ENCODE peak calls at places on chromosomes 1 and 21, in nine cellular contexts. One of them, this sample, is unnamed.

GRCh38 chr1:79726911-79727310 is 720.4 kb upstream of the ADGRL4 start:
- DNase-seq in IMR-90: peak; percentile 29
- DNase-seq in breast epithelium: no peak
- DNase-seq in lower lobe of right lung: no peak
- DNase-seq in Peyer's patch: no peak
- DNase-seq in naive thymus-derived CD4-positive, alpha-beta T cell: no peak
- DNase-seq in Caco-2: no peak
- DNase-seq in AG04450: no peak
- DNase-seq in upper lobe of right lung: no peak
- DNase-seq in this sample: peak; percentile 26

GRCh38 chr1:34178072-34178471 is 1.4 kb downstream of the C1orf94 start:
- DNase-seq in IMR-90: no peak
- DNase-seq in breast epithelium: no peak
- DNase-seq in lower lobe of right lung: no peak
- DNase-seq in Peyer's patch: no peak
- DNase-seq in naive thymus-derived CD4-positive, alpha-beta T cell: no peak
- DNase-seq in Caco-2: no peak
- DNase-seq in AG04450: no peak
- DNase-seq in upper lobe of right lung: no peak
- DNase-seq in this sample: no peak

GRCh38 chr1:245932302-245932972 is 574.6 kb downstream of the SMYD3 start:
- DNase-seq in IMR-90: no peak
- DNase-seq in breast epithelium: no peak
- DNase-seq in lower lobe of right lung: no peak
- DNase-seq in Peyer's patch: no peak
- DNase-seq in naive thymus-derived CD4-positive, alpha-beta T cell: no peak
- DNase-seq in Caco-2: no peak
- DNase-seq in AG04450: no peak
- DNase-seq in upper lobe of right lung: no peak
- DNase-seq in this sample: no peak

GRCh38 chr1:53511933-53512806 is 53.0 kb downstream of the DMRTB1 start:
- DNase-seq in IMR-90: peak; percentile 72
- DNase-seq in breast epithelium: no peak
- DNase-seq in lower lobe of right lung: no peak
- DNase-seq in Peyer's patch: no peak
- DNase-seq in naive thymus-derived CD4-positive, alpha-beta T cell: no peak
- DNase-seq in Caco-2: no peak
- DNase-seq in AG04450: no peak
- DNase-seq in upper lobe of right lung: no peak
- DNase-seq in this sample: no peak

GRCh38 chr21:29115899-29116298 is 14.5 kb upstream of the MAP3K7CL start:
- DNase-seq in IMR-90: peak; percentile 11
- DNase-seq in breast epithelium: no peak
- DNase-seq in lower lobe of right lung: no peak
- DNase-seq in Peyer's patch: no peak
- DNase-seq in naive thymus-derived CD4-positive, alpha-beta T cell: no peak
- DNase-seq in Caco-2: no peak
- DNase-seq in AG04450: no peak
- DNase-seq in upper lobe of right lung: no peak
- DNase-seq in this sample: no peak

GRCh38 chr1:166273618-166274017 is 106.8 kb upstream of the FAM78B start:
- DNase-seq in IMR-90: no peak
- DNase-seq in breast epithelium: no peak
- DNase-seq in lower lobe of right lung: no peak
- DNase-seq in Peyer's patch: no peak
- DNase-seq in naive thymus-derived CD4-positive, alpha-beta T cell: no peak
- DNase-seq in Caco-2: no peak
- DNase-seq in AG04450: no peak
- DNase-seq in upper lobe of right lung: no peak
- DNase-seq in this sample: no peak

GRCh38 chr1:227744668-227745067 is 9.4 kb downstream of the SNAP47 start:
- DNase-seq in IMR-90: no peak
- DNase-seq in breast epithelium: no peak
- DNase-seq in lower lobe of right lung: no peak
- DNase-seq in Peyer's patch: no peak
- DNase-seq in naive thymus-derived CD4-positive, alpha-beta T cell: no peak
- DNase-seq in Caco-2: no peak
- DNase-seq in AG04450: no peak
- DNase-seq in upper lobe of right lung: no peak
- DNase-seq in this sample: no peak

GRCh38 chr1:114235956-114236355 is 82.3 kb upstream of the SYT6 start:
- DNase-seq in IMR-90: no peak
- DNase-seq in breast epithelium: no peak
- DNase-seq in lower lobe of right lung: no peak
- DNase-seq in Peyer's patch: no peak
- DNase-seq in naive thymus-derived CD4-positive, alpha-beta T cell: no peak
- DNase-seq in Caco-2: no peak
- DNase-seq in AG04450: no peak
- DNase-seq in upper lobe of right lung: no peak
- DNase-seq in this sample: no peak

GRCh38 chr1:73839922-73840321 is 358.1 kb downstream of the LRRIQ3 start:
- DNase-seq in IMR-90: no peak
- DNase-seq in breast epithelium: no peak
- DNase-seq in lower lobe of right lung: no peak
- DNase-seq in Peyer's patch: no peak
- DNase-seq in naive thymus-derived CD4-positive, alpha-beta T cell: no peak
- DNase-seq in Caco-2: no peak
- DNase-seq in AG04450: no peak
- DNase-seq in upper lobe of right lung: no peak
- DNase-seq in this sample: peak; percentile 4

GRCh38 chr1:19768321-19769210 is 31.1 kb downstream of the TMCO4 start:
- DNase-seq in IMR-90: no peak
- DNase-seq in breast epithelium: no peak
- DNase-seq in lower lobe of right lung: no peak
- DNase-seq in Peyer's patch: no peak
- DNase-seq in naive thymus-derived CD4-positive, alpha-beta T cell: no peak
- DNase-seq in Caco-2: no peak
- DNase-seq in AG04450: no peak
- DNase-seq in upper lobe of right lung: no peak
- DNase-seq in this sample: no peak

GRCh38 chr21:43303240-43304178 is 123.4 kb downstream of the SIK1 start:
- DNase-seq in IMR-90: no peak
- DNase-seq in breast epithelium: no peak
- DNase-seq in lower lobe of right lung: no peak
- DNase-seq in Peyer's patch: no peak
- DNase-seq in naive thymus-derived CD4-positive, alpha-beta T cell: no peak
- DNase-seq in Caco-2: no peak
- DNase-seq in AG04450: no peak
- DNase-seq in upper lobe of right lung: peak; percentile 46
- DNase-seq in this sample: no peak

GRCh38 chr1:116988908-116989307 is 12.7 kb upstream of the CD101 start:
- DNase-seq in IMR-90: no peak
- DNase-seq in breast epithelium: no peak
- DNase-seq in lower lobe of right lung: no peak
- DNase-seq in Peyer's patch: no peak
- DNase-seq in naive thymus-derived CD4-positive, alpha-beta T cell: no peak
- DNase-seq in Caco-2: no peak
- DNase-seq in AG04450: no peak
- DNase-seq in upper lobe of right lung: no peak
- DNase-seq in this sample: no peak

GRCh38 chr1:7922301-7922700 is 18.3 kb downstream of the TNFRSF9 start:
- DNase-seq in IMR-90: peak; percentile 57
- DNase-seq in breast epithelium: no peak
- DNase-seq in lower lobe of right lung: no peak
- DNase-seq in Peyer's patch: no peak
- DNase-seq in naive thymus-derived CD4-positive, alpha-beta T cell: no peak
- DNase-seq in Caco-2: no peak
- DNase-seq in AG04450: no peak
- DNase-seq in upper lobe of right lung: no peak
- DNase-seq in this sample: no peak

GRCh38 chr1:244841274-244841927 is 5.9 kb downstream of the COX20 start:
- DNase-seq in IMR-90: no peak
- DNase-seq in breast epithelium: no peak
- DNase-seq in lower lobe of right lung: no peak
- DNase-seq in Peyer's patch: no peak
- DNase-seq in naive thymus-derived CD4-positive, alpha-beta T cell: no peak
- DNase-seq in Caco-2: no peak
- DNase-seq in AG04450: no peak
- DNase-seq in upper lobe of right lung: no peak
- DNase-seq in this sample: no peak

DNA sequence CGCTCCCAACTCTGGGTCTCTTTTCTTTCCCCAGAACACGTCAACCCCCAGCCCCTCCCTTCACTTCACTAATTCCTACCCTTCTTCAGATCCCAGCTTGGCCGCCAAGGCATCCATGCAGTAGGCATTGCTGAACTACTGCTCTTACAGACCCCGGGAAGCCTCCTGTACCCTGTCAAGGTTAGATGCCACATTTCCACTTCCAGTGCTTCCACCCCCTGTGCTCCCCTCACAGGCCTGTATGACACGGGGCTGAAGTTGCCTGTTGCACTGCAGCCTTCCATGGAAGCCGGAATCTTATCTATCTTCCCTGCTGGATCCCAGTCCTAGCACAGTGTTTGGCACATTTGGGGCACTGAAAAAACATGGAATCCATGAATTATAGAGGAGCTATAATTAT is 99.0 kb upstream of the SOD1 start:
- DNase-seq in IMR-90: no peak
- DNase-seq in breast epithelium: no peak
- DNase-seq in lower lobe of right lung: no peak
- DNase-seq in Peyer's patch: no peak
- DNase-seq in naive thymus-derived CD4-positive, alpha-beta T cell: no peak
- DNase-seq in Caco-2: no peak
- DNase-seq in AG04450: no peak
- DNase-seq in upper lobe of right lung: peak; percentile 23
- DNase-seq in this sample: no peak
- H3K4me3 ChIP-seq in IMR-90: no peak overlapping the region
- H3K4me3 ChIP-seq in breast epithelium: no peak overlapping the region
- H3K4me3 ChIP-seq in lower lobe of right lung: no peak overlapping the region
- H3K4me3 ChIP-seq in Peyer's patch: no peak overlapping the region
- H3K4me3 ChIP-seq in naive thymus-derived CD4-positive, alpha-beta T cell: no peak overlapping the region
- H3K4me3 ChIP-seq in Caco-2: peak overlapping the region; percentile 68
- H3K4me3 ChIP-seq in AG04450: no peak overlapping the region
- H3K4me3 ChIP-seq in upper lobe of right lung: no peak overlapping the region
- H3K4me3 ChIP-seq in this sample: no peak overlapping the region

GRCh38 chr1:49197081-49197480 is 420.4 kb upstream of the BEND5 start:
- DNase-seq in IMR-90: no peak
- DNase-seq in breast epithelium: no peak
- DNase-seq in lower lobe of right lung: no peak
- DNase-seq in Peyer's patch: no peak
- DNase-seq in naive thymus-derived CD4-positive, alpha-beta T cell: no peak
- DNase-seq in Caco-2: no peak
- DNase-seq in AG04450: no peak
- DNase-seq in upper lobe of right lung: no peak
- DNase-seq in this sample: no peak
- H3K9me3 ChIP-seq in IMR-90: peaks cover 15% of the 10 kb centered on the region
- H3K9me3 ChIP-seq in breast epithelium: no peaks in the 10 kb centered on the region
- H3K9me3 ChIP-seq in lower lobe of right lung: no peaks in the 10 kb centered on the region
- H3K9me3 ChIP-seq in Peyer's patch: no peaks in the 10 kb centered on the region
- H3K9me3 ChIP-seq in naive thymus-derived CD4-positive, alpha-beta T cell: no peaks in the 10 kb centered on the region
- H3K9me3 ChIP-seq in Caco-2: no peaks in the 10 kb centered on the region
- H3K9me3 ChIP-seq in AG04450: peaks cover 25% of the 10 kb centered on the region
- H3K9me3 ChIP-seq in upper lobe of right lung: no peaks in the 10 kb centered on the region
- H3K9me3 ChIP-seq in this sample: no peaks in the 10 kb centered on the region

DNA sequence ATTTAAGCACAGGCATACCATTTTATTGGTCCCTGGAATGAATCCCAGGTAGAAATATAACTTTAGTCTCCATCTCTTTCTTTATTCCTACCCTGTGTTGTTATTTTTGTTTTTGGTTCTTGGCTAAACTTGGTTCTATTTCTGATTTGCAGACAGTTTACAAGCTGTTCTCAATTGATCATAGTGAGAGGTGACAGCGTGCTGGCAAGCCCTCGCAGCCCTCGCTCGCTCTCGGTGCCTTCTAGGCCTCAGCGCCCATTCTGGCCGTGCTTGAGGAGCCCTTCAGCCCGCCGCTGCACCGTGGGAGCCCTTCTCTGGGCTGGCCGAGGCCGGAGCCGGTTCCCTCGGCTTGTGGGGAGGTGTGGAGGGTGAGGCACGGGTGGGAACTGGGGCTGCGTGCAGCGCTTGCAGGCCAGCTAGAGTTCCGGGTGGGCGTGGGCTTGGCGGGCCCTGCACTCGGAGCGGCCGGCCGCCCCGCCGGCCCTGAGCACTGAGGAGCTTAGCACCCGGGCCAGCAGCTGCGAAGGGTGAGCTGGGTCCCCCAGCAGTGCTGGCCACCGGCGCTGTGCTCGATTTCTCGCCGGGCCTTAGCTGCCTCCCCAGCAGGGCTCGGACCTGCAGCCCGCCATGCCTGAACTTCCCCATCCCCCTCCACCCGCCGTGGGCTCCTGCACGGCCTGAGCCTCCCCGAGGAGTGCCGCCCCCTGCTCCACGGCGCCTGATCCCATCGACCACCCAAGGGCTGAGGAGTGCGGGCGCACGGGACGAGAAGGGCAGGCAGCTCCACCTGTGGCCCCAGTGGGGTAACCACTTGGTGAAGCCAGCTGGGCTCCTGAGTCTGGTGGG is 38.7 kb downstream of the SNRPE start:
- DNase-seq in IMR-90: no peak
- DNase-seq in breast epithelium: no peak
- DNase-seq in lower lobe of right lung: no peak
- DNase-seq in Peyer's patch: no peak
- DNase-seq in naive thymus-derived CD4-positive, alpha-beta T cell: no peak
- DNase-seq in Caco-2: no peak
- DNase-seq in AG04450: no peak
- DNase-seq in upper lobe of right lung: no peak
- DNase-seq in this sample: no peak
- H3K4me3 ChIP-seq in IMR-90: no peak overlapping the region
- H3K4me3 ChIP-seq in breast epithelium: no peak overlapping the region
- H3K4me3 ChIP-seq in lower lobe of right lung: no peak overlapping the region
- H3K4me3 ChIP-seq in Peyer's patch: no peak overlapping the region
- H3K4me3 ChIP-seq in naive thymus-derived CD4-positive, alpha-beta T cell: no peak overlapping the region
- H3K4me3 ChIP-seq in Caco-2: no peak overlapping the region
- H3K4me3 ChIP-seq in AG04450: no peak overlapping the region
- H3K4me3 ChIP-seq in upper lobe of right lung: no peak overlapping the region
- H3K4me3 ChIP-seq in this sample: no peak overlapping the region

GRCh38 chr1:150387200-150387599 is 23.3 kb downstream of the RPRD2 start:
- DNase-seq in IMR-90: no peak
- DNase-seq in breast epithelium: no peak
- DNase-seq in lower lobe of right lung: no peak
- DNase-seq in Peyer's patch: no peak
- DNase-seq in naive thymus-derived CD4-positive, alpha-beta T cell: no peak
- DNase-seq in Caco-2: no peak
- DNase-seq in AG04450: no peak
- DNase-seq in upper lobe of right lung: no peak
- DNase-seq in this sample: no peak

GRCh38 chr1:150389650-150390049 is 25.7 kb downstream of the RPRD2 start:
- DNase-seq in IMR-90: peak; percentile 7
- DNase-seq in breast epithelium: no peak
- DNase-seq in lower lobe of right lung: no peak
- DNase-seq in Peyer's patch: no peak
- DNase-seq in naive thymus-derived CD4-positive, alpha-beta T cell: no peak
- DNase-seq in Caco-2: no peak
- DNase-seq in AG04450: no peak
- DNase-seq in upper lobe of right lung: no peak
- DNase-seq in this sample: no peak

GRCh38 chr1:150385537-150386445 is 21.8 kb downstream of the RPRD2 start:
- DNase-seq in IMR-90: no peak
- DNase-seq in breast epithelium: no peak
- DNase-seq in lower lobe of right lung: no peak
- DNase-seq in Peyer's patch: no peak
- DNase-seq in naive thymus-derived CD4-positive, alpha-beta T cell: no peak
- DNase-seq in Caco-2: no peak
- DNase-seq in AG04450: no peak
- DNase-seq in upper lobe of right lung: no peak
- DNase-seq in this sample: no peak

GRCh38 chr1:150386546-150387080 is 22.7 kb downstream of the RPRD2 start:
- DNase-seq in IMR-90: no peak
- DNase-seq in breast epithelium: no peak
- DNase-seq in lower lobe of right lung: no peak
- DNase-seq in Peyer's patch: no peak
- DNase-seq in naive thymus-derived CD4-positive, alpha-beta T cell: no peak
- DNase-seq in Caco-2: no peak
- DNase-seq in AG04450: no peak
- DNase-seq in upper lobe of right lung: no peak
- DNase-seq in this sample: no peak

GRCh38 chr1:150388241-150388640 is 24.3 kb downstream of the RPRD2 start:
- DNase-seq in IMR-90: no peak
- DNase-seq in breast epithelium: no peak
- DNase-seq in lower lobe of right lung: no peak
- DNase-seq in Peyer's patch: no peak
- DNase-seq in naive thymus-derived CD4-positive, alpha-beta T cell: no peak
- DNase-seq in Caco-2: no peak
- DNase-seq in AG04450: no peak
- DNase-seq in upper lobe of right lung: no peak
- DNase-seq in this sample: no peak
- H3K9me3 ChIP-seq in IMR-90: no peaks in the 10 kb centered on the region
- H3K9me3 ChIP-seq in breast epithelium: no peaks in the 10 kb centered on the region
- H3K9me3 ChIP-seq in lower lobe of right lung: no peaks in the 10 kb centered on the region
- H3K9me3 ChIP-seq in Peyer's patch: no peaks in the 10 kb centered on the region
- H3K9me3 ChIP-seq in naive thymus-derived CD4-positive, alpha-beta T cell: no peaks in the 10 kb centered on the region
- H3K9me3 ChIP-seq in Caco-2: no peaks in the 10 kb centered on the region
- H3K9me3 ChIP-seq in AG04450: no peaks in the 10 kb centered on the region
- H3K9me3 ChIP-seq in upper lobe of right lung: no peaks in the 10 kb centered on the region
- H3K9me3 ChIP-seq in this sample: no peaks in the 10 kb centered on the region

This sample was measured in HAP-1.